ENCODE peak calls at places on chromosomes 3 and 15, in nine cellular contexts. A is heart right ventricle, X is Right ventricle myocardium superior, O is GM19239, V is HCT116, L is H4, G is HCEC 1CT, Q is A172, I is choroid plexus epithelial cell. W is an unnamed sample.

GRCh38 chr3:27360113-27361078 is 8.8 kb downstream of the NEK10 start:
- DNase-seq in L (peak; percentile 6), I (peak; percentile 60), O (no peak), A (no peak), G (peak; percentile 26), Q (peak; percentile 12), V (no peak), X (no peak), W (peak; percentile 44)

GRCh38 chr3:43923101-43923979 is 232.6 kb downstream of the ABHD5 start:
- DNase-seq in Q (no peak), L (no peak), A (no peak), G (no peak), V (no peak), O (no peak), X (no peak), I (no peak), W (no peak)

GRCh38 chr15:39936187-39936586 is 2.3 kb downstream of the EIF2AK4 start:
- DNase-seq in X (no peak), Q (peak; percentile 86), L (no peak), V (no peak), O (no peak), G (peak; percentile 76), I (no peak), A (no peak), W (peak; percentile 64)

GRCh38 chr15:65094294-65094995 is 17.9 kb downstream of the KBTBD13 start:
- DNase-seq in V (no peak), O (no peak), G (no peak), L (no peak), X (peak; percentile 55), A (no peak), Q (no peak), I (peak; percentile 36), W (no peak)

GRCh38 chr3:27623085-27623753 is 98.9 kb downstream of the EOMES start:
- DNase-seq in X (no peak), L (peak; percentile 35), O (no peak), I (no peak), Q (peak; percentile 19), G (no peak), V (no peak), A (no peak), W (peak; percentile 28)

GRCh38 chr3:197807969-197808587 is 17.0 kb downstream of the LRCH3 start:
- DNase-seq in X (no peak), G (peak; percentile 34), O (no peak), A (no peak), Q (no peak), V (no peak), L (no peak), I (peak; percentile 55), W (peak; percentile 41)

GRCh38 chr3:14336414-14337285 is 65.8 kb upstream of the SLC6A6 start:
- DNase-seq in V (no peak), G (no peak), A (no peak), L (no peak), O (no peak), X (no peak), Q (no peak), I (no peak), W (no peak)

GRCh38 chr3:77529522-77529921 is 489.6 kb downstream of the ROBO2 start:
- DNase-seq in X (no peak), O (no peak), I (no peak), V (no peak), L (no peak), Q (no peak), G (no peak), A (no peak), W (no peak)

GRCh38 chr3:177084616-177085015 is 112.7 kb downstream of the TBL1XR1 start:
- DNase-seq in V (no peak), X (no peak), A (no peak), G (no peak), I (no peak), Q (no peak), O (no peak), L (no peak), W (no peak)

GRCh38 chr15:71226536-71227455 is 111.5 kb downstream of the THSD4 start:
- DNase-seq in Q (no peak), L (no peak), G (no peak), O (no peak), X (no peak), A (no peak), V (no peak), I (peak; percentile 47), W (no peak)

GRCh38 chr3:188348445-188349244 is 194.7 kb downstream of the LPP start:
- DNase-seq in G (peak; percentile 94), V (peak; percentile 63), O (no peak), Q (peak; percentile 92), L (peak; percentile 86), X (peak; percentile 89), A (peak; percentile 74), I (peak; percentile 96), W (peak; percentile 85)

GRCh38 chr15:96181873-96182301 is 148.6 kb upstream of the NR2F2 start:
- DNase-seq in G (peak; percentile 82), L (no peak), X (peak; percentile 77), O (no peak), V (no peak), I (peak; percentile 82), Q (no peak), A (peak; percentile 40), W (peak; percentile 88)

GRCh38 chr15:73599934-73600333 is 33.3 kb downstream of the NPTN start:
- DNase-seq in I (no peak), G (peak; percentile 48), X (no peak), O (no peak), L (peak; percentile 10), Q (peak; percentile 49), V (peak; percentile 49), A (no peak), W (peak; percentile 45)

GRCh38 chr15:89514186-89514585 is 17.8 kb upstream of the RHCG start:
- DNase-seq in L (no peak), X (no peak), A (no peak), I (no peak), V (no peak), G (no peak), Q (no peak), O (no peak), W (no peak)

GRCh38 chr15:88207565-88207964 is 49.0 kb downstream of the NTRK3 start:
- DNase-seq in I (no peak), Q (no peak), V (no peak), A (no peak), L (no peak), O (no peak), X (no peak), G (no peak), W (no peak)

GRCh38 chr15:22861151-22861550 is 22.7 kb downstream of the NIPA2 start:
- DNase-seq in Q (no peak), G (no peak), O (no peak), X (no peak), L (no peak), A (no peak), I (no peak), V (no peak), W (no peak)

W was measured in IMR-90.